ENCODE peak calls at places on chromosomes 4 and X, in four cellular contexts. J is mucosa of descending colon, U is adrenal gland, M is lung. P is an unnamed sample. For H3K4me1, the result is how much of the 10 kb centered on the place peaks cover.

GRCh38 chr4:147543039-147543438 is 62.1 kb downstream of the EDNRA start:
- DNase-seq in J (no peak), M (no peak), U (no peak), P (no peak)

GRCh38 chrX:32448320-32448719 is 763.0 kb downstream of the DMD start:
- DNase-seq in M (no peak), U (no peak), J (peak), P (no peak)

GRCh38 chrX:63470506-63470905 is 119.4 kb upstream of the SPIN4 start:
- DNase-seq in J (no peak), U (no peak), M (no peak), P (no peak)

GRCh38 chr4:119099227-119099910 is 36.3 kb upstream of the MYOZ2 start:
- DNase-seq in U (no peak), J (no peak), M (no peak), P (no peak)

GRCh38 chr4:55447826-55448225 is 52.1 kb downstream of the TMEM165 start:
- DNase-seq in J (no peak), M (no peak), U (no peak), P (no peak)

GRCh38 chr4:87007345-87008181 is 72.8 kb downstream of the AFF1 start:
- DNase-seq in U (peak), M (peak), J (peak), P (peak)

GRCh38 chr4:80875642-80876041 is 154.9 kb upstream of the BMP3 start:
- DNase-seq in M (no peak), U (no peak), J (no peak), P (no peak)

GRCh38 chr4:148618856-148619255 is 176.6 kb upstream of the NR3C2 start:
- DNase-seq in M (no peak), J (no peak), U (no peak), P (no peak)

GRCh38 chr4:140756292-140757219 is at the start of gene TBC1D9:
- DNase-seq in J (peak), M (peak), U (peak), P (peak)

GRCh38 chr4:1517592-1518411 is 111.6 kb upstream of the NKX1-1 start:
- DNase-seq in J (no peak), M (no peak), U (no peak), P (no peak)

GRCh38 chr4:77021614-77022089 is 54.1 kb downstream of the CCNI start:
- DNase-seq in M (no peak), U (no peak), J (no peak), P (no peak)

GRCh38 chrX:155216940-155217450 is 735 bp downstream of the VBP1 start:
- DNase-seq in J (no peak), U (no peak), M (no peak), P (peak)

GRCh38 chr4:20544645-20545044 is 155.6 kb upstream of the PACRGL start:
- DNase-seq in M (no peak), J (no peak), U (no peak), P (no peak)

GRCh38 chr4:6885953-6886557 is 23.6 kb upstream of the TBC1D14 start:
- DNase-seq in J (peak), M (peak), U (peak), P (no peak)

GRCh38 chrX:1480082-1480785 is 27.5 kb upstream of the ASMTL start:
- DNase-seq in J (no peak), U (no peak), M (peak), P (no peak)

GRCh38 chr4:37082912-37083311 is 161.6 kb upstream of the NWD2 start:
- DNase-seq in U (no peak), J (no peak), M (no peak), P (no peak)

GRCh38 chr4:185227713-185228278 is 18.4 kb downstream of the SNX25 start:
- DNase-seq in J (no peak), M (no peak), U (no peak), P (no peak)

DNA sequence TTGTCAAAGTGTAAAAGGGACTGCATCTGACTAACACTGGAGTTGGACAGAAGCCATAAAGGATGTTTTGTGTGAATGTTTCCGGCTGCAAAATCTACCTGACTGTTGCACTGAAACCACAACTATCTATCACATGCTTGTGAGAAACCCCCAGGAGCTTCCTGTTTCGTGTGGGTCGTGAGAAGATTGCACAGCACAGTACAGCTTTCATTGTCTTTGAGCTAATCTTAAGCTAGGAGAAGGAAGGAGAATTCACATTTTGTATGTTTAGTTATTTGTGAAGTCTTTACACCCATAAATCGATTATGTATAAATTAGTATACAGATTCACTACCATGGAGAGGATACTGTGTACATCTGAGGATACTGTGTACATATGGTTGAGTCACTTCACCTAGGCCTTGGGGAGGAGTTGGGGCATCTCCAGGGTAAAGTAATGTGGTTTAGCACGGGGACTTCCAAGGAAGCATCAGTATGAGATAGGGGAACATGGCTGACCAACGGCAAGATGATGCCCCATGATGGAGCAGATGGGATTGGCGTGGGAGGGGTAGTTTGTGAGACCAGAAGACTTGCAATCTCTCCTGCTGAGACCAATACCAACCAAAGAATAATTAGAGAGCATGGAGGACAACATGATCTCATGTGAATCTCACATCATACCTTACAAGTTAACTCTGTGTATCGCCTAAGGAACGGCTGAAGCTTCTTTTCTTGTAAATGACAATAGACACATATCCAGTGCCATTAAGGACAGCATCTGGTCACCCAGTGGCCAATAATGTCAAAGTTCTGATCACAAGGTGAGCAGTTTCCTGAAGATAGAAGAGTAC is 43.1 kb upstream of the FAM9C start:
- DNase-seq in M (no peak), U (no peak), J (no peak), P (no peak)
- H3K4me1 ChIP-seq in M (under half), U (under half), J (under half), P (under half)

DNA sequence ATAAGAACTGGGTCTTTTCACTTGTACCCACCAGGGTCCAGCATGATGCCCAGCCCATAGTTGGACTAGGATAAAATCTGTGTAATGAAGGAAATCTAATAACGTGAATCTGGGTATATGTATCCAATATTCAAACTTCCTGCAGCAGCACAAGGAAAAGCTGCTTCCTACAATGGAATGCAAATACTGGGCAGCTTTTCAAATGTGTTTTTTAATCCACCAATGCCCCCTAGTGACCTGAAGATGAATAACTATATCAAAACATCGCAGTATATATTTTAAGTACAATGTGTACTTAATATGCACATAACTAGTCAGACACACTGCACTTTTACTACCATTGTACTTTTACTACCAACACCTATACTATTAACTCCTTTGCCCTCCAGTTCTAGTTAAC is 5.3 kb downstream of the APOO start:
- DNase-seq in J (no peak), U (no peak), M (no peak), P (no peak)
- H3K4me3 ChIP-seq in J (no peak), U (no peak), M (no peak), P (no peak)

GRCh38 chr4:41142946-41143720 is 71.2 kb downstream of the APBB2 start:
- DNase-seq in J (peak), U (peak), M (peak), P (peak)
- H3K4me1 ChIP-seq in J (under half), U (under half), M (under half), P (half or more)

GRCh38 chr4:9970399-9971011 is 50.8 kb downstream of the SLC2A9 start:
- DNase-seq in J (no peak), M (no peak), U (no peak), P (no peak)

GRCh38 chr4:9971711-9972110 is 49.6 kb downstream of the SLC2A9 start:
- DNase-seq in J (no peak), U (peak), M (no peak), P (no peak)

GRCh38 chr4:9964884-9965283 is 56.4 kb downstream of the SLC2A9 start:
- DNase-seq in M (no peak), U (peak), J (no peak), P (peak)

GRCh38 chr4:9969526-9970398 is 51.5 kb downstream of the SLC2A9 start:
- DNase-seq in J (no peak), U (no peak), M (no peak), P (no peak)

DNA sequence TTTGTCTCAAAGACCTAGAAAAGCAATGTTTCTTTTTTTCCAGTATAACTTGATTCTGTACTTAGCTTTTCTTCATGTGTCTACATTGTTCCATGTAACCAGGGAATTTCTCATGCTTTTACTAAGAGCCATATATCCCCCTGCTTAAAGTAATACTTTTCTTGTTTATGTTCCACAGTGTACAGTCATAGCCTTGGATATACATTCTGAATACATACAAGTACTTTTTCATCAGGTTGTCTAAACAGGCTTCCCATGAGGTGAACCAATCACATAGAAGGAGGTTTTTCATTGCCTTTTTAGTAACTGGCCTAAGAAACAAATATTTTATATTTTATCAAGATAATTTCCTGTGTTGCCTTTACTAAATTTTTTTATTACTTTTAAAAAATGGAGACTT is 52.8 kb downstream of the SLC2A9 start:
- DNase-seq in M (no peak), J (no peak), U (no peak), P (no peak)
- H3K4me3 ChIP-seq in M (no peak), J (no peak), U (no peak), P (no peak)

GRCh38 chrX:153880440-153880815 is 5.5 kb downstream of the L1CAM start:
- DNase-seq in M (no peak), J (no peak), U (no peak), P (no peak)

GRCh38 chrX:153878969-153879653 is 6.9 kb downstream of the L1CAM start:
- DNase-seq in J (no peak), M (no peak), U (no peak), P (no peak)

GRCh38 chrX:153877571-153878261 is 8.3 kb downstream of the L1CAM start:
- DNase-seq in M (no peak), J (no peak), U (no peak), P (no peak)

GRCh38 chrX:153879741-153880439 is 6.1 kb downstream of the L1CAM start:
- DNase-seq in M (no peak), J (no peak), U (no peak), P (no peak)

DNA sequence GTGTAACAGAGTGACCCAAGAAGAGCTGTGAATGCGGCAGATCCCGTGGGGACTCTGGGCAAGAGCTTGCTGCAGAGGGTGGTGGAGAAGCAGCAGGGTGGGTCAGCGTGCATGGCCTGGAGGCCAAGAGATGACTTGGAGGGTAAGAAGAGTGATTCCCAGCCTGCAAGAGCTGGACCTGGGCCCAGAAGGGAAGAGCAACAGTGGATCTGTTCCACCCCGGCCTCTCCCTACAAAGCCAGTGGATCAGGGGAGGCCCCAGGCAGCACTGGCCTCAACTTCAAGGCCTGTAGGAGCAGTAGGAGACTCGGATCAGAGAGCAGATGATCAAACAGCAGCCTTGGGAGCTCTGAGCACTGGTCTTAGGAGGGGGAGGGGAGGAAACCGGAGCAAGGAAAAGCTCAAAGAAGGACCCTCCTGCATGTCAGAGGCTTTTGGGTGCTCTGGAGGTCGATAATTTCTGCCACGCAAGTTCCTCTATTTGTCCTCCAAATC is 7.6 kb downstream of the L1CAM start:
- DNase-seq in U (no peak), M (no peak), J (no peak), P (no peak)
- H3K4me1 ChIP-seq in U (under half), M (under half), J (under half), P (under half)

GRCh38 chrX:42697544-42697943 is 80.4 kb downstream of the PPP1R2C start:
- DNase-seq in J (no peak), M (no peak), U (no peak), P (no peak)
- H3K4me3 ChIP-seq in J (no peak), M (no peak), U (no peak), P (no peak)

GRCh38 chrX:122196338-122196737 is 987.7 kb upstream of the GRIA3 start:
- DNase-seq in M (no peak), J (no peak), U (no peak), P (no peak)
- H3K4me1 ChIP-seq in M (under half), J (under half), U (under half), P (under half)

GRCh38 chr4:3107271-3108185 is 33.0 kb downstream of the HTT start:
- DNase-seq in U (no peak), J (peak), M (no peak), P (peak)
- H3K4me3 ChIP-seq in U (no peak), J (no peak), M (no peak), P (no peak)

GRCh38 chr4:155658665-155659064 is 8.0 kb upstream of the GUCY1A1 start:
- DNase-seq in U (no peak), J (no peak), M (no peak), P (no peak)

GRCh38 chr4:155657985-155658384 is 8.7 kb upstream of the GUCY1A1 start:
- DNase-seq in U (no peak), J (no peak), M (no peak), P (no peak)

GRCh38 chr4:155653052-155653451 is 13.6 kb upstream of the GUCY1A1 start:
- DNase-seq in U (no peak), J (no peak), M (no peak), P (no peak)

GRCh38 chr4:155657169-155657568 is 9.5 kb upstream of the GUCY1A1 start:
- DNase-seq in U (no peak), J (no peak), M (no peak), P (no peak)

DNA sequence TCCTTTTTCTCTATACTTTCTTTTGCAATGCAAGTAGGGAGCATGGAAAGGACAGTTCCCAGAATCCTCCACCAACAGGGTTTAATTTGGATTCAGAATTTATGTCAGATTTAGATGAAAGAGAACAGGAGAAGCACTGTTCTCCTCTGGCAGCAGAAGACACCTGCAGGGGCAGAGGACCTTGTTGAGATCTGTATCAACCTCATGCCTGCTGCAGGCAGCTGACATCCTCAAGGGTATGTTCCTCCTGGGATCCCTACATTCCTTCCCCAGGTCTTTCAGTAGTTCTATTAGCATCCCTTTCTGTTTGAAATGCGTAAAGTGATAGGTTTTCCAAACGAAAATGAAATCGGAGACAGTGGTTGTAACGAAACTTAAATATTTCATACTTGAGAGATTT is 10.6 kb upstream of the GUCY1A1 start:
- DNase-seq in M (no peak), J (no peak), U (no peak), P (no peak)
- H3K4me1 ChIP-seq in M (under half), J (under half), U (under half), P (under half)